ENCODE peak calls at places on chromosomes 2 and 18, in seven cellular contexts. Z is suprapubic skin, A is psoas muscle, W is K562, U is aorta, S is heart left ventricle, I is Peyer's patch. B is an unnamed sample. For H3K4me1, the result is how much of the 10 kb centered on the place peaks cover.

GRCh38 chr2:74511104-74511989 is 2.9 kb upstream of the TLX2 start:
- DNase-seq in A (no peak), W (no peak), I (peak), Z (no peak), S (no peak), U (no peak), B (no peak)

GRCh38 chr18:3441290-3441689 is 8.7 kb upstream of the TGIF1 start:
- DNase-seq in A (no peak), W (no peak), I (no peak), Z (no peak), S (no peak), U (no peak), B (no peak)

GRCh38 chr2:203934006-203934632 is 2.4 kb upstream of the ICOS start:
- DNase-seq in I (no peak), W (no peak), Z (no peak), S (no peak), U (no peak), A (no peak), B (no peak)

GRCh38 chr2:219803294-219803693 is 175.9 kb downstream of the SLC4A3 start:
- DNase-seq in W (no peak), U (no peak), I (no peak), Z (no peak), S (no peak), A (no peak), B (no peak)

GRCh38 chr2:234951386-234952269 is at the start of gene SH3BP4:
- DNase-seq in Z (peak), I (peak), W (peak), S (peak), U (peak), A (peak), B (no peak)

GRCh38 chr2:225233234-225233633 is 166.3 kb upstream of the NYAP2 start:
- DNase-seq in I (no peak), A (no peak), W (no peak), U (no peak), Z (no peak), S (no peak), B (no peak)

GRCh38 chr2:136216073-136216472 is 98.1 kb upstream of the CXCR4 start:
- DNase-seq in Z (no peak), U (no peak), W (no peak), A (no peak), S (no peak), I (no peak), B (no peak)

GRCh38 chr2:47299555-47299954 is 103.4 kb upstream of the MSH2 start:
- DNase-seq in U (no peak), S (no peak), Z (no peak), W (no peak), I (no peak), A (peak), B (no peak)

GRCh38 chr2:85577386-85578242 is at the start of gene VAMP8:
- DNase-seq in Z (peak), S (no peak), A (peak), W (peak), U (no peak), I (peak), B (peak)

GRCh38 chr2:14773696-14774095 is 141.2 kb downstream of the LRATD1 start:
- DNase-seq in Z (no peak), U (no peak), A (no peak), W (no peak), S (no peak), I (no peak), B (no peak)

GRCh38 chr2:149766339-149766738 is 178.8 kb upstream of the MMADHC start:
- DNase-seq in Z (no peak), W (no peak), A (no peak), I (no peak), U (no peak), S (no peak), B (no peak)

GRCh38 chr18:45874501-45875184 is 49.2 kb downstream of the SIGLEC15 start:
- DNase-seq in A (no peak), I (no peak), W (no peak), U (no peak), Z (no peak), S (no peak), B (no peak)

GRCh38 chr18:23662309-23663263 is at the start of gene ANKRD29:
- DNase-seq in I (peak), A (peak), W (peak), Z (no peak), U (peak), S (peak), B (no peak)

GRCh38 chr2:9110893-9111569 is 95.6 kb upstream of the ASAP2 start:
- DNase-seq in S (no peak), Z (no peak), I (no peak), W (no peak), A (no peak), U (no peak), B (peak)

GRCh38 chr2:55581435-55581834 is 36.0 kb downstream of the PPP4R3B start:
- DNase-seq in U (no peak), Z (no peak), I (no peak), W (no peak), A (no peak), S (no peak), B (peak)

GRCh38 chr2:213216461-213216860 is 65.0 kb upstream of the IKZF2 start:
- DNase-seq in Z (no peak), S (no peak), U (no peak), A (no peak), W (no peak), I (no peak), B (no peak)

GRCh38 chr2:226411727-226412360 is 387.8 kb downstream of the IRS1 start:
- DNase-seq in A (no peak), U (no peak), W (no peak), S (no peak), Z (no peak), I (no peak), B (no peak)

GRCh38 chr18:9612215-9612830 is 2.0 kb downstream of the PPP4R1 start:
- DNase-seq in W (no peak), S (no peak), Z (no peak), U (no peak), A (no peak), I (no peak), B (no peak)
- H3K4me3 ChIP-seq in W (peak), S (peak), Z (peak), U (peak), A (peak), I (peak), B (no peak)

GRCh38 chr2:200587007-200587616 is 1.3 kb downstream of the AOX1 start:
- DNase-seq in A (no peak), U (no peak), I (no peak), W (no peak), Z (no peak), S (no peak), B (no peak)
- H3K4me1 ChIP-seq in A (under half), U (under half), I (under half), W (under half), Z (under half), S (under half), B (under half)

DNA sequence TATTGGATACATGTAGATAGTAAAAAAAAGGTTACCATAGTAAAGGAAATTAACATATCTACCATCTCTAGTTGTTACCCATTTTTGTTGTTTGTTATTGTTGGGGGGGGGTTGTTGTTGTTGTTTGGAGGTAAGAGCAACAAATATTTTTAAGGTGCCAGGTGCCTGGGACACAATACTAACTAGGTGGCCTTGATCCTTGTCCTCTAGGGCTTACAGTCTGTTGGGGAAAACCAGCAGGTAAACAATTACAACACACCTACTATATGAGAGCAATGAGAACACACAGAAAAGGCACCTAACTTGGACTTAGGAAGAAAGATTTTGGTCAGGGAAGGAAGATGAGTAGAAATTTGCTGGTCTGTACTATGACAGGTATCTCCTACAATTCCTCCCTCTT is 46.3 kb downstream of the SCN9A start:
- DNase-seq in I (no peak), U (no peak), Z (no peak), S (no peak), W (no peak), A (no peak), B (no peak)
- H3K27ac ChIP-seq in I (no peak), U (no peak), Z (no peak), S (no peak), W (no peak), A (no peak), B (no peak)

GRCh38 chr2:133658020-133658903 is 90.0 kb upstream of the NCKAP5 start:
- DNase-seq in I (no peak), Z (no peak), U (no peak), S (no peak), A (no peak), W (no peak), B (no peak)
- H3K4me3 ChIP-seq in I (no peak), Z (no peak), U (no peak), S (no peak), A (no peak), W (no peak), B (no peak)

DNA sequence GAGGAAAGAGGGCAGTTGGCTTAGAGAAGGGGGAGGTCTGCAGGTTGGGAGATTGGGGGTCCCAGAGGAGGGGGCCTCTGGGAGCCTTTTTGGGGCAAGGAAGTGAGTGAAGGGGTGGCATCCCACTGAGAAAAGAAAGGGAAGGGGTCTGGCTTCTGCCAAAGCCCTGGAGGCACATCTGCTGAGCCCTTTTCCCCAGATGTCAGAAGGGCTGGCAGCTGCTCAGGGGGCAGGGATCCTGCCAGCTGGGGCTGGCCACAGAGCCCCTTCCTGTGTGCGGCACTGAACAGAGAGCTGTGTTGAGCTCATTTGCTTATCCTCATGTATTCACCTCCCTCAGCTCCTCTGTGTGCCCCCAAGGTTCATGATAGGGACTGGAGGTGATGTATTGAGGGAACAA is 54.5 kb downstream of the APOB start:
- DNase-seq in U (no peak), A (no peak), W (no peak), S (no peak), I (no peak), Z (no peak), B (no peak)
- H3K4me1 ChIP-seq in U (under half), A (under half), W (under half), S (under half), I (under half), Z (under half), B (under half)

GRCh38 chr2:189579585-189579984 is 1.0 kb downstream of the SLC40A1 start:
- DNase-seq in Z (no peak), S (no peak), A (no peak), W (no peak), I (no peak), U (no peak), B (no peak)

GRCh38 chr2:189576361-189576760 is 4.2 kb downstream of the SLC40A1 start:
- DNase-seq in A (peak), I (no peak), U (peak), S (peak), W (no peak), Z (no peak), B (no peak)

GRCh38 chr2:189578272-189578671 is 2.3 kb downstream of the SLC40A1 start:
- DNase-seq in W (no peak), Z (no peak), I (no peak), U (no peak), A (no peak), S (no peak), B (no peak)

GRCh38 chr2:189574793-189575475 is 5.7 kb downstream of the SLC40A1 start:
- DNase-seq in Z (no peak), S (no peak), A (no peak), W (no peak), U (no peak), I (peak), B (no peak)

DNA sequence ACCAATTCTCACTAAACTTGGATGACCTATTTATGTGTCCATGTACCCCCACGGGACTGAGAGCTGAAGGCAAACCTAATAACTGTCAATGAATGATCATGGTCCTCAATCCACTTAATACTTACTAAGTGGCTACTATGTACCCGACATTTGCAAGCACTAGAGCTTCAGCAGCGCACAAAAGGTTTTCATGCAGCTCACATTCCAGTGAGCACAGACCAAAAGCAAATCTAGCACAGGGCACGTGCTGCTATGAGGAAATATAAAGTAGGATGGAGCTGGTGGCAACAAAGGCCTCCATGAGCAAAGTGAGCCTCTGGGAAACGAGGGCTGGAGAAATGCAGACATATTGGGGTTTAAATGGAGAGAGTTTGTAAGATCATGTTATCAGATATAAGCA is 3.5 kb downstream of the SLC40A1 start:
- DNase-seq in Z (no peak), S (no peak), W (no peak), U (no peak), A (no peak), I (no peak), B (no peak)
- H3K27ac ChIP-seq in Z (no peak), S (no peak), W (no peak), U (peak), A (peak), I (no peak), B (no peak)